ENCODE peak calls at places on chromosomes 12 and 14, in seven cellular contexts. X, D, B, W, U, R and O are unnamed samples.

GRCh38 chr12:59940676-59941342 is 345.0 kb downstream of the SLC16A7 start:
- DNase-seq in U (no peak), W (no peak), X (no peak), D (no peak), R (no peak), B (no peak), O (no peak)

GRCh38 chr14:33026850-33027420 is 88.3 kb downstream of the NPAS3 start:
- DNase-seq in R (no peak), X (peak), W (no peak), B (no peak), D (no peak), U (no peak), O (no peak)

GRCh38 chr14:101370593-101371569 is 190.4 kb upstream of the DIO3 start:
- DNase-seq in R (no peak), X (no peak), U (no peak), W (no peak), B (no peak), D (no peak), O (no peak)

GRCh38 chr12:103745962-103746361 is 95.1 kb downstream of the NT5DC3 start:
- DNase-seq in B (no peak), D (no peak), X (no peak), R (peak), W (no peak), U (no peak), O (no peak)

GRCh38 chr12:5123921-5124320 is 80.2 kb downstream of the KCNA5 start:
- DNase-seq in U (no peak), X (no peak), W (no peak), D (no peak), R (no peak), B (no peak), O (no peak)

GRCh38 chr12:5789469-5789968 is 155.5 kb downstream of the ANO2 start:
- DNase-seq in R (no peak), B (no peak), X (no peak), D (peak), U (no peak), W (no peak), O (no peak)

GRCh38 chr14:59699422-59699821 is 122.8 kb upstream of the CCDC175 start:
- DNase-seq in D (no peak), R (no peak), W (no peak), U (no peak), X (no peak), B (no peak), O (no peak)

GRCh38 chr14:22163051-22163450 is 426.0 kb downstream of the DAD1 start:
- DNase-seq in D (no peak), R (no peak), U (peak), B (no peak), X (no peak), W (no peak), O (no peak)

GRCh38 chr12:107429006-107429698 is 256.4 kb upstream of the PWP1 start:
- DNase-seq in R (no peak), X (no peak), W (no peak), U (no peak), B (no peak), D (no peak), O (no peak)

GRCh38 chr12:65603428-65604351 is 220.6 kb upstream of the HMGA2 start:
- DNase-seq in W (peak), B (peak), X (no peak), U (no peak), R (peak), D (no peak), O (no peak)

DNA sequence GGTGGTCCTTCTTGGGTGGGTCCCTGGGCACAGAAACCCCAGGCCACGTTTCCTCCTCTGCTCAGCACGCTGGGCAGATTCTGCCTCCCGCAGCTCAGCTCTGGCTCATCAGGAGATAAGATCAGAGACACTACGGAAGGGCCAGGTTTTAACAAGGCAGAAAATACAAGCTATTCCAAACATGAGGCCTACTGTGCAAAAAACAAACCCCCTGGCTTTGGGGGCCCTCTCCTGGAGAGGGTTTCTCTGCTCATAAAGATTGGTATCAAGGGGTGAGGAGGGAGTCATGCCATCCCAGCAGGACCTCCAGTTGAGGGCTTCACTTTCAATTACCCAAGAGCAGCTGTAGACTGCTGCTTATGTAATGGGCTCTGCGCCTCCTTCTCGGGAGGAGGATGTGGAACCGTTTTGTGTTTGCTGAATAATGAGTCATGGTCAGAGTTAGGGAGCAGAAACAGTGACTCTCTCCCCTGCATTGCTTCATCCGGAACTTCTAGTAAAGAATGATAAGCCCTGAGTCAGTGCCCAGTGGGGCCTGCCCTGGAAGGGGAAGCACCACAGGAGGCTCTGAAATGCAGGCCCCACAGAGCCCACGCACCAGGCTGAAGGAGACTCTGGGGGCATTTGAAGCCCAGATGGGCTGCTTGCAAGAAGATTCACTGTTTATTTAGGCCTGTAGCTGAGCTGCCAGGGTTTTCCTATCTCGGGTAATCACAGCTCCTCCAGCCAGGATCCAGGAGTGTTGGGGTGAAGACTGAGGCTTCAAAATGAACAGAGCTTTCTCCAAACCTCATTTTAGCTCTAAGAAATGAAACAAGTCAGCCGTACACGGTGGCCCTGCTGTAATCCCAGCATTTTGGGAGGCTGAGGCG is 79.3 kb downstream of the SSPN start:
- DNase-seq in B (peak), U (peak), X (no peak), R (peak), W (peak), D (peak), O (peak)
- TF ChIP-seq CTCF in B (no peak), U (no peak), X (no peak), R (no peak), W (no peak), D (no peak), O (no peak)

DNA sequence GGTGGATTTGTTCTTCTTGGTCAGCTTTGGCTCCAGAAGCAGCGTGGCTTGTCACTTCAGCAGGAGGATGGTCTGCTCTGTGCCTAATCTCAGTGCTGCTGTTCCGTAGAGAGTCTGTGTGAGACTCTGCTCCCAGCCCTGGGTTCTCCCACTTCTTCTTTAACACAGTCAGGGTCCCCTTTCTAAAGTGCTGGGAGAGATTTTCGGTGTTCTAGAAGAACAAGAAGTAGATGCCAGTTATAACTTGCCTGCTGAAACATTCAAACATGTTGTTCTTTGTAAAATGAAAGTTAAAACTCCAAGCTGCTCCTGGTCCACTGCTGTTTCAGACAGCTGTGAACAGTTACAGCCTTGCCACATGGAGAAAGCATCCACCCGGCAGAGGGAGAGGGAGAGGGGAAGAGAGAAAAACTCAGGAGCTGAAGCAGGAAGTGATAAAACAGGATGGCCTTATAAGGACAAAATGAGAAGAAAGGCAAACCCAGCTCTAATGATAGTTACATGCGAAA is 55.2 kb upstream of the CERS5 start:
- DNase-seq in R (peak), W (peak), B (peak), X (no peak), U (peak), D (no peak), O (no peak)
- TF ChIP-seq CTCF in R (peak), W (peak), B (peak), X (no peak), U (no peak), D (no peak), O (no peak)

GRCh38 chr14:104341532-104342434 is 203.4 kb downstream of the KIF26A start:
- DNase-seq in W (peak), X (no peak), B (no peak), U (peak), D (peak), R (peak), O (no peak)
- TF ChIP-seq CTCF in W (no peak), X (no peak), B (no peak), U (peak), D (no peak), R (peak), O (no peak)

GRCh38 chr14:95522556-95522955 is 6.1 kb upstream of the SYNE3 start:
- DNase-seq in U (no peak), X (no peak), R (no peak), W (no peak), B (no peak), D (no peak), O (no peak)

GRCh38 chr14:95524706-95525512 is 8.5 kb upstream of the SYNE3 start:
- DNase-seq in U (no peak), R (peak), B (no peak), D (no peak), X (no peak), W (no peak), O (no peak)

GRCh38 chr14:95523051-95523817 is 6.8 kb upstream of the SYNE3 start:
- DNase-seq in U (no peak), X (no peak), W (peak), B (no peak), D (no peak), R (no peak), O (no peak)

GRCh38 chr14:95522116-95522515 is 5.7 kb upstream of the SYNE3 start:
- DNase-seq in B (no peak), X (no peak), W (no peak), D (no peak), R (no peak), U (no peak), O (no peak)

GRCh38 chr14:95523818-95524448 is 7.5 kb upstream of the SYNE3 start:
- DNase-seq in B (no peak), R (no peak), D (no peak), U (no peak), W (peak), X (no peak), O (no peak)
- TF ChIP-seq CTCF in B (no peak), R (peak), D (no peak), U (peak), W (no peak), X (no peak), O (no peak)

GRCh38 chr12:76119887-76120286 is 35.4 kb upstream of the NAP1L1 start:
- DNase-seq in W (no peak), R (no peak), U (no peak), B (no peak), D (no peak), X (no peak), O (no peak)

GRCh38 chr12:76117751-76118150 is 33.3 kb upstream of the NAP1L1 start:
- DNase-seq in U (no peak), B (no peak), X (no peak), W (no peak), R (no peak), D (no peak), O (no peak)

GRCh38 chr12:76111209-76111749 is 26.8 kb upstream of the NAP1L1 start:
- DNase-seq in B (no peak), D (no peak), W (no peak), R (no peak), U (no peak), X (no peak), O (no peak)

GRCh38 chr12:76113800-76114757 is 29.6 kb upstream of the NAP1L1 start:
- DNase-seq in R (no peak), D (no peak), X (no peak), U (no peak), B (no peak), W (no peak), O (no peak)

GRCh38 chr12:76117067-76117691 is 32.7 kb upstream of the NAP1L1 start:
- DNase-seq in D (no peak), R (no peak), U (no peak), X (no peak), W (no peak), B (no peak), O (no peak)
- TF ChIP-seq CTCF in D (no peak), R (peak), U (no peak), X (no peak), W (no peak), B (no peak), O (no peak)

DNA sequence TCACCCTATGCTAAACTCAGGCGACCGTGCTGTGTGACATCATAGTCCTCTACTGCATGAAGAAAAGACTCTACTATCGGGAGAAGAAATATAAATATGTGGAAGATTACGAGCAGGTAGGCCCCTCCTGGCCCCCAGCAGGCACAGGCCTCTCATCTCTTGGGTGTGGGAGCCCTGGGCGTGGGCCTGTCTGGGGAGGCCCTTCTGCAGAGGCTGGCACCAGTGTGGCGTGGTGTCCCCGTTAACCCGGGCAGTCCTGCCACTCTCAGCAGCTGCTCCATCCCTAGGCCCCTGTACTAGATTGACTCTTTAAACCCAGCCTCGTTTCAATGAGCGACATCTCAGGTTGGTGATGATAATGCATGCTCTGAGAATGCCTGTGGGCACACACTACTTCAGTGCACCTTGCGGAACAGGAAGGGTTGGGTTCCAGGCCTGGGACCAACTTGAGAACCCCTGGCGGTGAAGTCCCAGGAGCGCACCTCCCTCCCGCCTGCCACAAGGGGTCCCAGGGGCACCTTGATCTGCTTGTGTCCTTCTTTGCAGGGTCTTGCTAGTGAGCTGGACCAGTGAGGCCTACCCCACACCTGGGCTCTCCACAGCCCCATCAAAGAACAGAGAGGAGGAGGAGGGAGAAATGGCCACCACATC is 23.2 kb downstream of the P2RX4 start:
- DNase-seq in X (no peak), U (no peak), W (no peak), B (no peak), R (no peak), D (no peak), O (no peak)
- TF ChIP-seq CTCF in X (no peak), U (no peak), W (no peak), B (no peak), R (no peak), D (no peak), O (no peak)

DNA sequence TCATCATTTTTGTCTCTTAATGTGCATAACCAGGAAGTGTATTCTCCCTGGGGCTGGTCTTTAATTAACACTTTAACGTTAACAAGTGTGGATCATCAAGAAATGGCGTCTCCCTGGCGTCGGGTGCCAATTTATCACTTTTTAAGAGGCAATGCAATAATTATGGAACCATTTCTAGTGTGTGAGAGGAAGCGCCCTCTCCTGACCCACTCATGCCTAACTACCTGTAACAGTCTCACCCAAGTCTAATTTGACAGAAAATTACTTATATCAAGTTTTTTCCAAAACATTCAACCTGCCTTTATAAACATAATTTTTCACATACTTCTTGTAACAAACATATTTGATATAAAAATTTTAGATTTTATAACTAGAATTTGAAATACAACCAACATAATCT is 905.3 kb upstream of the MDGA2 start:
- DNase-seq in R (no peak), U (no peak), W (no peak), D (no peak), X (no peak), B (no peak), O (no peak)
- TF ChIP-seq CTCF in R (peak), U (no peak), W (no peak), D (no peak), X (no peak), B (no peak), O (no peak)

GRCh38 chr14:81991998-81992397 is 458.3 kb upstream of the SEL1L start:
- DNase-seq in R (no peak), D (no peak), U (no peak), B (no peak), X (no peak), W (no peak), O (no peak)
- TF ChIP-seq CTCF in R (no peak), D (no peak), U (peak), B (no peak), X (no peak), W (peak), O (no peak)